ENCODE peak calls at places on chromosomes 3 and 15, in six cellular contexts. S, Z, Y, V, D and I are unnamed samples.
A peak's percentile ranks its signal among the peaks of the same experiment; 100 is the strongest.

GRCh38 chr3:167876603-167877325 is 141.2 kb downstream of the SERPINI1 start:
- DNase-seq in S (no peak), Z (peak; percentile 53), Y (peak; percentile 85), D (no peak), V (no peak), I (peak; percentile 79)

GRCh38 chr3:111616417-111617105 is 21.4 kb upstream of the ZBED2 start:
- DNase-seq in V (peak; percentile 49), D (no peak), S (peak; percentile 4), Y (peak; percentile 18), Z (peak; percentile 24), I (no peak)

GRCh38 chr3:43214616-43215015 is 71.7 kb upstream of the SNRK start:
- DNase-seq in D (no peak), S (peak; percentile 6), Z (peak; percentile 41), Y (peak; percentile 21), V (no peak), I (no peak)

GRCh38 chr3:186138272-186138981 is 29.5 kb upstream of the ETV5 start:
- DNase-seq in Y (no peak), V (no peak), S (no peak), D (no peak), Z (peak; percentile 5), I (no peak)

GRCh38 chr3:190848891-190849290 is 13.6 kb downstream of the GMNC start:
- DNase-seq in S (no peak), V (no peak), Z (no peak), D (no peak), Y (no peak), I (no peak)

GRCh38 chr3:125121246-125122010 is 65.6 kb upstream of the HEG1 start:
- DNase-seq in S (no peak), D (no peak), Z (no peak), Y (no peak), V (no peak), I (peak; percentile 17)

GRCh38 chr3:53084310-53085001 is 38.6 kb upstream of the SFMBT1 start:
- DNase-seq in S (no peak), Z (no peak), Y (peak; percentile 31), D (no peak), V (no peak), I (no peak)

GRCh38 chr3:108546692-108547091 is 36.3 kb upstream of the MYH15 start:
- DNase-seq in S (no peak), V (no peak), Y (no peak), D (no peak), Z (no peak), I (no peak)

GRCh38 chr3:105953831-105954230 is 85.0 kb upstream of the CBLB start:
- DNase-seq in D (no peak), Z (no peak), Y (no peak), S (no peak), V (no peak), I (peak; percentile 12)

GRCh38 chr3:195249057-195249770 is 21.7 kb downstream of the XXYLT1 start:
- DNase-seq in Z (no peak), Y (no peak), D (no peak), V (peak; percentile 16), S (no peak), I (no peak)

GRCh38 chr3:169348981-169349942 is 314.2 kb downstream of the MECOM start:
- DNase-seq in S (no peak), Y (no peak), V (no peak), D (no peak), Z (peak; percentile 43), I (peak; percentile 36)

GRCh38 chr15:78237146-78237545 is 2.8 kb upstream of the ACSBG1 start:
- DNase-seq in Y (no peak), V (no peak), D (no peak), Z (no peak), S (no peak), I (no peak)

GRCh38 chr3:15766406-15766805 is 31.4 kb downstream of the ANKRD28 start:
- DNase-seq in V (no peak), S (no peak), D (no peak), Z (no peak), Y (no peak), I (no peak)

GRCh38 chr3:126612464-126613205 is 42.3 kb downstream of the TXNRD3 start:
- DNase-seq in D (no peak), V (no peak), S (no peak), Y (no peak), Z (no peak), I (no peak)

GRCh38 chr3:131892331-131892730 is 142.5 kb downstream of the CPNE4 start:
- DNase-seq in Y (no peak), S (no peak), Z (peak; percentile 6), D (no peak), V (no peak), I (no peak)
- TF ChIP-seq CTCF in Y (peak; percentile 22), S (no peak), Z (no peak), D (no peak), V (no peak), I (no peak)

GRCh38 chr15:60477991-60478632 is 830 bp downstream of the ICE2 start:
- DNase-seq in Z (peak; percentile 44), D (no peak), V (no peak), S (peak; percentile 46), Y (peak; percentile 34), I (peak; percentile 50)

GRCh38 chr15:60478633-60479360 is at the start of gene ICE2:
- DNase-seq in D (peak; percentile 76), S (peak; percentile 96), V (peak; percentile 99), Z (peak; percentile 95), Y (peak; percentile 94), I (peak; percentile 96)

GRCh38 chr15:60476713-60477112 is 2.2 kb downstream of the ICE2 start:
- DNase-seq in Z (peak; percentile 58), D (no peak), Y (peak; percentile 94), S (no peak), V (no peak), I (peak; percentile 50)

GRCh38 chr15:60479361-60479684 is 381 bp upstream of the ICE2 start:
- DNase-seq in Y (no peak), S (no peak), D (no peak), V (no peak), Z (no peak), I (no peak)

GRCh38 chr15:60477164-60477563 is 1.8 kb downstream of the ICE2 start:
- DNase-seq in D (no peak), V (no peak), Y (peak; percentile 27), Z (no peak), S (no peak), I (no peak)
- H3K4me3 ChIP-seq in D (peak overlapping the region; percentile 83), V (no peak overlapping the region), Y (peak overlapping the region; percentile 90), Z (no peak overlapping the region), S (peak overlapping the region; percentile 82), I (no peak overlapping the region)

GRCh38 chr3:94110854-94111253 is 48.0 kb downstream of the NSUN3 start:
- DNase-seq in D (no peak), Y (no peak), V (no peak), S (no peak), Z (no peak), I (no peak)
- TF ChIP-seq CTCF in D (no peak), Y (no peak), V (no peak), S (no peak), Z (no peak), I (no peak)

DNA sequence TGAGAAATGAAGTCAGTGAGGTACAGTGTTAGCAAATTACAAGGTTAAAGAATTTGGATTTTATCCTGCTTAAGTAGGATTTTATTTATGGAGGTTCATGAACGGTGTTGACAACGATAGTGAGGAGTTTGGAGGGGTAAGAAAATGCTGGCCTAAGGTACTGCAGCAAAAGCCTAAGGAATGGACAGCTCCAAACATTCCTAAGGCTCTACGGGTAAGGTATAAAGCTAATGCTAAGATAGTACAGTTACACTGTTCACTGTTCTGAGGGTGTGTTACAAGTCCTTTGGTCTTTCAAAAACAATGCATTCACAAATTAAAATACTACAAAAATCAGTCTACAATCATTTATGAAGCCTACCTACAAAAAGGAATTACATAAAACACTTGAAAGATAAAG is 7.3 kb downstream of the MTMR10 start:
- DNase-seq in V (no peak), Z (peak; percentile 28), D (no peak), Y (no peak), S (no peak), I (no peak)
- H3K4me3 ChIP-seq in V (peak overlapping the region; percentile 10), Z (no peak overlapping the region), D (no peak overlapping the region), Y (no peak overlapping the region), S (no peak overlapping the region), I (no peak overlapping the region)

DNA sequence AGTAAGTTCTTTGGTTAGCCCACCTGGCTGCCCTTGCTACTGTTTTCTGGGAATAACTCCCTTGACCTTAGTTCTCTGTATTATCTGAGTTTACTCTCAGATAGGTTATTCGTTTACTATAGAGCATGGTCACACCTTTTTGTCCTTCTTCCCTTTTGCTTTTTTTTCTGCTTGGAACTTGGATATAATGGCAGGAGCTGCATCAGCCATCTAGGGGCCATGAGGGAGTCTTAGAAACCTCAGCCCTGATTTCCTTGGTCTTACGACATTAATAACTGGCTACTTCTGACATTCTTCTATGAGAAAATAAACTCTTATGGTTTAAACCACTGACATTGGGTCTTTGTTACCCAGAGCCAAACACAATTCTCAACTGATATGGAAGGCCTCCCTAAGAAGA is 3.4 kb upstream of the SLC51B start:
- DNase-seq in V (no peak), Z (no peak), S (no peak), Y (no peak), D (no peak), I (no peak)
- TF ChIP-seq CTCF in V (no peak), Z (no peak), S (no peak), Y (no peak), D (no peak), I (no peak)

GRCh38 chr3:128076783-128077624 is 24.8 kb downstream of the SEC61A1 start:
- DNase-seq in V (peak; percentile 71), D (no peak), S (peak; percentile 86), Z (peak; percentile 28), Y (no peak), I (no peak)
- H3K4me3 ChIP-seq in V (peak overlapping the region; percentile 58), D (peak overlapping the region; percentile 62), S (no peak overlapping the region), Z (peak overlapping the region; percentile 58), Y (peak overlapping the region; percentile 49), I (no peak overlapping the region)

GRCh38 chr3:56453027-56453426 is 15.2 kb downstream of the ERC2 start:
- DNase-seq in Y (no peak), S (no peak), Z (no peak), D (no peak), V (no peak), I (no peak)
- TF ChIP-seq CTCF in Y (no peak), S (no peak), Z (no peak), D (no peak), V (no peak), I (no peak)

GRCh38 chr15:70713547-70714414 is 49.6 kb downstream of the UACA start:
- DNase-seq in Y (peak; percentile 86), D (no peak), Z (peak; percentile 54), S (no peak), V (no peak), I (peak; percentile 34)
- H3K4me3 ChIP-seq in Y (no peak overlapping the region), D (no peak overlapping the region), Z (no peak overlapping the region), S (no peak overlapping the region), V (no peak overlapping the region), I (no peak overlapping the region)

GRCh38 chr15:73781038-73781925 is 28.1 kb upstream of the INSYN1 start:
- DNase-seq in Y (no peak), V (peak; percentile 12), S (peak; percentile 24), D (no peak), Z (peak; percentile 43), I (no peak)
- TF ChIP-seq CTCF in Y (peak; percentile 51), V (peak; percentile 28), S (no peak), D (peak; percentile 70), Z (peak; percentile 61), I (peak; percentile 28)